ENCODE peak calls at places on chromosome 21, in four cellular contexts. A, K, O and M are unnamed samples.

GRCh38 chr21:27426196-27426595 is 459.3 kb upstream of the ADAMTS5 start:
- DNase-seq in A (no peak), K (no peak), O (no peak), M (no peak)

GRCh38 chr21:43957128-43957571 is 55.0 kb upstream of the TRAPPC10 start:
- DNase-seq in A (no peak), K (no peak), O (no peak), M (no peak)

GRCh38 chr21:17270234-17270633 is 242.6 kb upstream of the CXADR start:
- DNase-seq in A (peak; percentile 51), K (peak; percentile 1), O (peak; percentile 72), M (no peak)

GRCh38 chr21:38343691-38344090 is 86.9 kb downstream of the KCNJ15 start:
- DNase-seq in A (peak; percentile 93), K (no peak), O (peak; percentile 87), M (no peak)

GRCh38 chr21:45075606-45076244 is 1.3 kb downstream of the ADARB1 start:
- DNase-seq in A (no peak), K (no peak), O (no peak), M (no peak)

GRCh38 chr21:39105836-39106235 is 77.4 kb downstream of the PSMG1 start:
- DNase-seq in A (no peak), K (no peak), O (no peak), M (no peak)

GRCh38 chr21:44955803-44956175 is 16.0 kb downstream of the SLX9 start:
- DNase-seq in A (no peak), K (no peak), O (no peak), M (no peak)

GRCh38 chr21:44575307-44576024 is 1.9 kb downstream of the KRTAP10-4 start:
- DNase-seq in A (no peak), K (no peak), O (peak; percentile 9), M (no peak)

GRCh38 chr21:42199488-42200463 is 19.2 kb upstream of the ABCG1 start:
- DNase-seq in A (no peak), K (peak; percentile 35), O (no peak), M (peak; percentile 3)

GRCh38 chr21:18529253-18529652 is 125.7 kb upstream of the TMPRSS15 start:
- DNase-seq in A (no peak), K (no peak), O (no peak), M (peak; percentile 82)

GRCh38 chr21:38857152-38857825 is 51.6 kb downstream of the ETS2 start:
- DNase-seq in A (no peak), K (no peak), O (no peak), M (no peak)

GRCh38 chr21:31161157-31161556 is 122.9 kb upstream of the KRTAP19-8 start:
- DNase-seq in A (no peak), K (no peak), O (no peak), M (no peak)

GRCh38 chr21:41752231-41752681 is 14.6 kb downstream of the RIPK4 start:
- DNase-seq in A (no peak), K (peak; percentile 55), O (no peak), M (no peak)

GRCh38 chr21:15895142-15896106 is 165.6 kb downstream of the USP25 start:
- DNase-seq in A (no peak), K (no peak), O (no peak), M (no peak)

GRCh38 chr21:14306143-14306907 is 76.6 kb downstream of the HSPA13 start:
- DNase-seq in A (no peak), K (no peak), O (no peak), M (no peak)

GRCh38 chr21:36839735-36840134 is 126.7 kb downstream of the HLCS start:
- DNase-seq in A (no peak), K (no peak), O (no peak), M (no peak)

GRCh38 chr21:34008618-34009017 is 64.8 kb upstream of the MRPS6 start:
- DNase-seq in A (no peak), K (no peak), O (no peak), M (no peak)

GRCh38 chr21:44431300-44431699 is 24.0 kb upstream of the LRRC3 start:
- DNase-seq in A (no peak), K (no peak), O (no peak), M (no peak)

GRCh38 chr21:36798461-36798860 is 99.5 kb downstream of the SIM2 start:
- DNase-seq in A (no peak), K (no peak), O (no peak), M (no peak)

GRCh38 chr21:16389622-16390021 is 659.8 kb downstream of the USP25 start:
- DNase-seq in A (no peak), K (no peak), O (no peak), M (no peak)

GRCh38 chr21:28154121-28154520 is 838.6 kb downstream of the LTN1 start:
- DNase-seq in A (no peak), K (no peak), O (no peak), M (peak; percentile 26)

GRCh38 chr21:41222247-41223068 is 54.5 kb downstream of the BACE2 start:
- DNase-seq in A (no peak), K (no peak), O (no peak), M (no peak)

GRCh38 chr21:43311303-43311817 is 115.6 kb downstream of the SIK1 start:
- DNase-seq in A (no peak), K (no peak), O (no peak), M (no peak)

GRCh38 chr21:39136711-39137110 is 46.5 kb downstream of the PSMG1 start:
- DNase-seq in A (no peak), K (no peak), O (no peak), M (no peak)

GRCh38 chr21:41950941-41951408 is 2.8 kb downstream of the C2CD2 start:
- DNase-seq in A (no peak), K (no peak), O (no peak), M (no peak)

GRCh38 chr21:37631319-37632117 is 264.9 kb downstream of the DYRK1A start:
- DNase-seq in A (no peak), K (no peak), O (no peak), M (no peak)

GRCh38 chr21:31180256-31181088 is 142.2 kb upstream of the KRTAP19-8 start:
- DNase-seq in A (no peak), K (no peak), O (no peak), M (no peak)

GRCh38 chr21:39182484-39183271 is 573 bp downstream of the PSMG1 start:
- DNase-seq in A (no peak), K (no peak), O (no peak), M (no peak)

GRCh38 chr21:31557956-31558838 is 101.3 kb upstream of the SOD1 start:
- DNase-seq in A (no peak), K (no peak), O (no peak), M (no peak)

GRCh38 chr21:42220138-42220701 is 1.3 kb downstream of the ABCG1 start:
- DNase-seq in A (peak; percentile 67), K (no peak), O (peak; percentile 73), M (no peak)

GRCh38 chr21:18913914-18914313 is 510.3 kb upstream of the TMPRSS15 start:
- DNase-seq in A (no peak), K (no peak), O (no peak), M (no peak)

GRCh38 chr21:39125752-39126485 is 57.3 kb downstream of the PSMG1 start:
- DNase-seq in A (peak; percentile 51), K (no peak), O (peak; percentile 67), M (no peak)

GRCh38 chr21:32604484-32604883 is 7.7 kb downstream of the CFAP298 start:
- DNase-seq in A (no peak), K (no peak), O (no peak), M (no peak)

GRCh38 chr21:42671778-42672593 is 18.6 kb downstream of the PDE9A start:
- DNase-seq in A (no peak), K (no peak), O (no peak), M (no peak)

GRCh38 chr21:42523211-42523610 is 9.6 kb downstream of the SLC37A1 start:
- DNase-seq in A (no peak), K (no peak), O (no peak), M (no peak)

GRCh38 chr21:43890042-43890441 is 25.0 kb downstream of the AGPAT3 start:
- DNase-seq in A (no peak), K (no peak), O (no peak), M (no peak)

GRCh38 chr21:21200939-21201610 is 202.9 kb downstream of the NCAM2 start:
- DNase-seq in A (no peak), K (no peak), O (no peak), M (no peak)

GRCh38 chr21:26070822-26071425 is 99.6 kb downstream of the APP start:
- DNase-seq in A (no peak), K (peak; percentile 6), O (no peak), M (peak; percentile 53)
- H3K4me3 ChIP-seq in A (no peak overlapping the region), K (peak overlapping the region; percentile 13), O (no peak overlapping the region), M (peak overlapping the region; percentile 44)

GRCh38 chr21:23131177-23131576 is 2133.0 kb downstream of the NCAM2 start:
- DNase-seq in A (no peak), K (no peak), O (no peak), M (no peak)
- TF ChIP-seq CTCF in A (no peak), K (no peak), O (no peak), M (no peak)

DNA sequence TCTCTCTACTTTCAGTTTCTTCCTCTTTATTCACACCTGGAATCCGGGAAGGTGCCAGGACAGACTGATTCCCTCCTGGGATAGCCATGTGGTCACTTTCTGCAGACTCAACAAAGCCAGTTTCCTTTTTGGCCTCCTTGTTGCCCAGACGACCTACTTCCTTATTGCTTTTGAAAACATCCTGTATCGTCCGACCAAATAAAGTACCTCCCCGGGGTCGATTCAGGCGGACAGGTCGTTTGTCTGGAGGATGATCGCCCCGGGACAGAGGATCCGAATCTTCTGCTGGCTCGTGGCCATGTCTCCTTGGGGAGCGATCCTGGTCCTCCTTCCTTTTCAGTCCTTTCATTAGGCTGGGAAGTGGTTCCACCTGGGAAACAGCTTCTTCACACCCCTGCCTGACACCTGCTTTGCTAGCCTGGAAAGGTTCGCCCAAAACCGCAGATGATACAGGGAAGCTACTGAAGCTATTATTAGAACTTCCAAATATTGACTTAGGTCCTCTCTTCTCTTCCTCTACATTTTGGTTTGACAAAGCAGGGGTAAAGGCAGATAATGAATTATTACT is 1.2 kb downstream of the MCM3AP start:
- DNase-seq in A (no peak), K (no peak), O (no peak), M (no peak)
- H3K4me3 ChIP-seq in A (peak overlapping the region; percentile 11), K (no peak overlapping the region), O (no peak overlapping the region), M (no peak overlapping the region)

GRCh38 chr21:35616090-35616489 is 444.2 kb downstream of the SETD4 start:
- DNase-seq in A (no peak), K (peak; percentile 47), O (no peak), M (peak; percentile 47)
- TF ChIP-seq CTCF in A (peak; percentile 61), K (peak; percentile 51), O (no peak), M (peak; percentile 22)

DNA sequence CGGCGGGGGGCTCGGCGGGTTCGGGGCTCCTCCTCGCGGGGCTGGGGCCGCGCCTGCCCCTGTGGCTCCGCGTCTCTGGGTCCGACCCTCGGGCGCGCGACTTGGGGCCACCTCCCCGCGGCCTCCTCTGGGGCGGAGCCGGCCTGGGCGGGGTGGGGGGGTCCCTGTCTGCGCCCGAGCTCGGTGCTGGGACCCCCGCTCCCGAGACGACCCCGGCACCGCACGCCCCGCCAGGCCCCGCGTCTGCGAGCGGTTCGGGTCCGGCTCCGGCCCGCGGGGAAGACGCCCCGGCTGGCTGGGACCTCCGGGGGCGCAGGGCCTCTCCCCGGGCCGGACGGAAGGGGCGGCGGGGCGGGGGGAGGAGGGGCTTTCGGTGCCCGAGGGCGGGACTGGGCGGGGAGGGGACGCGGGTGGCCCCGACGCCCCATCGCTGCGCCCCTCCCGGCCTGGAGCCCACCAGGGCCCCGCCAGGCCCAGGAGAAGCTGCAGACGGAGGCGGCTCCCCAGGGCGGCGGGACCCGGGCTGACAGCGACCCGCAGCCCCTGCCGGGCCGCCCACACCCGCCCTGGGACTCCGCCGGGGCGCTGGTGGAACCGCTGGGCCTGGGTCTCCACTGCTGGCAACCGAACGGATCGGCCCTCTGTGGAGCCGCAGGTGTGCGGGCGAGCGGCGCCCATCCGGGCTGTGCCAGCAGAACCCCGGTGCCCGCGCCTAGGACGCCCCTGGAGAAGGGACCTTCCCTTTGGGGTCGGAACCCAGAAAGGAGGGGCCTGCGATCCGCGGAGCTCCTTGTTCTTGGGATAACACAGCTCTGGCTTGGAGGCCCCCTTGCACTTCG is 610 bp downstream of the COL6A2 start:
- DNase-seq in A (peak; percentile 25), K (no peak), O (peak; percentile 57), M (no peak)
- H3K4me3 ChIP-seq in A (peak overlapping the region; percentile 97), K (peak overlapping the region; percentile 88), O (peak overlapping the region; percentile 88), M (peak overlapping the region; percentile 81)